ENCODE peak calls at places on chromosomes 4 and X, in ten cellular contexts. P is K562; B is effector memory CD4-positive, alpha-beta T cell; S is T-helper 9 cell; R is ecto neural progenitor cell; C is GM13976; L is endothelial cell; M is stimulated activated CD4-positive, alpha-beta T cell treated with anti-CD3 and anti-CD28 coated beads, Interleukin-2, amount 100 ng/mL, for 48 hours; Z is EL; X is astrocyte of the spinal cord. W is an unnamed sample.

GRCh38 chr4:71857713-71858451 is 74.0 kb upstream of the GC start:
- DNase-seq in P (peak), B (no peak), S (no peak), R (peak), C (no peak), L (peak), M (no peak), Z (no peak), X (no peak), W (peak)

GRCh38 chrX:100674705-100675104 is 30.7 kb downstream of the SRPX2 start:
- DNase-seq in P (peak), B (no peak), S (no peak), R (no peak), C (no peak), L (no peak), M (no peak), Z (no peak), X (no peak), W (peak)

GRCh38 chr4:65007841-65008439 is 598.7 kb upstream of the TECRL start:
- DNase-seq in P (peak), B (no peak), S (no peak), R (no peak), C (peak), L (peak), M (no peak), Z (peak), X (peak), W (peak)

GRCh38 chr4:179836179-179837075 is 2394.2 kb upstream of the AGA start:
- DNase-seq in P (no peak), B (no peak), S (no peak), R (no peak), C (no peak), L (no peak), M (no peak), Z (no peak), X (no peak), W (no peak)

GRCh38 chrX:10615931-10616780 is 4.2 kb downstream of the MID1 start:
- DNase-seq in P (peak), B (no peak), S (no peak), R (peak), C (peak), L (peak), M (no peak), Z (peak), X (peak), W (peak)

GRCh38 chr4:174275101-174275500 is 8.4 kb downstream of the FBXO8 start:
- DNase-seq in P (no peak), B (no peak), S (no peak), R (no peak), C (no peak), L (no peak), M (no peak), Z (no peak), X (no peak), W (no peak)

GRCh38 chr4:24642941-24643628 is 58.7 kb upstream of the DHX15 start:
- DNase-seq in P (no peak), B (no peak), S (no peak), R (no peak), C (no peak), L (no peak), M (no peak), Z (peak), X (peak), W (no peak)

GRCh38 chr4:63528592-63528991 is 880.7 kb downstream of the TECRL start:
- DNase-seq in P (no peak), B (no peak), S (no peak), R (no peak), C (peak), L (no peak), M (no peak), Z (no peak), X (no peak), W (no peak)

GRCh38 chrX:19515615-19516105 is 352 bp upstream of the MAP3K15 start:
- DNase-seq in P (no peak), B (no peak), S (no peak), R (no peak), C (no peak), L (no peak), M (no peak), Z (no peak), X (no peak), W (no peak)

GRCh38 chrX:108168961-108169740 is 77.6 kb downstream of the ATG4A start:
- DNase-seq in P (no peak), B (no peak), S (no peak), R (no peak), C (no peak), L (no peak), M (no peak), Z (no peak), X (no peak), W (no peak)

GRCh38 chrX:152149648-152150047 is 11.3 kb upstream of the MAGEA10 start:
- DNase-seq in P (peak), B (no peak), S (no peak), R (no peak), C (no peak), L (no peak), M (no peak), Z (no peak), X (no peak), W (no peak)

GRCh38 chrX:41335590-41336331 is 1.8 kb downstream of the DDX3X start:
- DNase-seq in P (no peak), B (no peak), S (no peak), R (no peak), C (no peak), L (no peak), M (no peak), Z (peak), X (peak), W (peak)

GRCh38 chr4:30839583-30840520 is 119.7 kb downstream of the PCDH7 start:
- DNase-seq in P (no peak), B (no peak), S (no peak), R (no peak), C (no peak), L (no peak), M (no peak), Z (no peak), X (peak), W (no peak)

GRCh38 chrX:9704876-9705465 is 60.7 kb downstream of the GPR143 start:
- DNase-seq in P (no peak), B (no peak), S (no peak), R (no peak), C (no peak), L (no peak), M (no peak), Z (no peak), X (no peak), W (no peak)

GRCh38 chr4:35725131-35725530 is 519.2 kb downstream of the ARAP2 start:
- DNase-seq in P (no peak), B (no peak), S (no peak), R (no peak), C (no peak), L (no peak), M (no peak), Z (no peak), X (no peak), W (peak)

GRCh38 chr4:70772929-70773555 is 51.3 kb downstream of the RUFY3 start:
- DNase-seq in P (no peak), B (no peak), S (no peak), R (no peak), C (peak), L (no peak), M (no peak), Z (no peak), X (no peak), W (no peak)

GRCh38 chr4:24846716-24847115 is 51.3 kb downstream of the SOD3 start:
- DNase-seq in P (no peak), B (no peak), S (no peak), R (no peak), C (no peak), L (no peak), M (no peak), Z (no peak), X (no peak), W (no peak)

GRCh38 chr4:17276821-17277220 is 235.1 kb downstream of the QDPR start:
- DNase-seq in P (no peak), B (no peak), S (no peak), R (no peak), C (no peak), L (no peak), M (no peak), Z (peak), X (peak), W (no peak)

GRCh38 chr4:181971411-181971810 is 271.8 kb upstream of the TENM3 start:
- DNase-seq in P (no peak), B (no peak), S (no peak), R (no peak), C (peak), L (no peak), M (no peak), Z (no peak), X (no peak), W (no peak)

GRCh38 chr4:164824581-164824980 is 52.4 kb upstream of the APELA start:
- DNase-seq in P (no peak), B (no peak), S (no peak), R (no peak), C (no peak), L (no peak), M (no peak), Z (no peak), X (no peak), W (no peak)

GRCh38 chr4:6889101-6889735 is 20.4 kb upstream of the TBC1D14 start:
- DNase-seq in P (no peak), B (no peak), S (no peak), R (no peak), C (no peak), L (no peak), M (no peak), Z (no peak), X (no peak), W (peak)

GRCh38 chr4:4338632-4339031 is 48.3 kb upstream of the NSG1 start:
- DNase-seq in P (no peak), B (no peak), S (no peak), R (no peak), C (no peak), L (no peak), M (no peak), Z (no peak), X (no peak), W (no peak)

GRCh38 chr4:157664726-157665125 is 444.2 kb downstream of the GRIA2 start:
- DNase-seq in P (no peak), B (no peak), S (no peak), R (no peak), C (no peak), L (no peak), M (no peak), Z (peak), X (peak), W (no peak)

GRCh38 chrX:51336584-51336983 is 4.0 kb downstream of the NUDT10 start:
- DNase-seq in P (peak), B (no peak), S (no peak), R (no peak), C (peak), L (peak), M (no peak), Z (peak), X (peak), W (peak)

GRCh38 chr4:19722404-19722803 is 529.3 kb upstream of the SLIT2 start:
- DNase-seq in P (no peak), B (no peak), S (no peak), R (no peak), C (no peak), L (no peak), M (no peak), Z (no peak), X (no peak), W (no peak)

GRCh38 chr4:108171541-108172230 is 3.0 kb upstream of the LEF1 start:
- DNase-seq in P (no peak), B (peak), S (peak), R (peak), C (peak), L (peak), M (peak), Z (no peak), X (peak), W (peak)

GRCh38 chrX:37815366-37815765 is 32.0 kb downstream of the DYNLT3 start:
- DNase-seq in P (no peak), B (no peak), S (no peak), R (no peak), C (no peak), L (no peak), M (no peak), Z (no peak), X (no peak), W (no peak)

GRCh38 chr4:26176621-26177121 is 144.1 kb upstream of the RBPJ start:
- DNase-seq in P (no peak), B (no peak), S (no peak), R (no peak), C (no peak), L (no peak), M (no peak), Z (peak), X (peak), W (no peak)

GRCh38 chr4:69360271-69360670 is 80.0 kb downstream of the UGT2B28 start:
- DNase-seq in P (no peak), B (no peak), S (no peak), R (no peak), C (no peak), L (no peak), M (no peak), Z (no peak), X (no peak), W (no peak)

GRCh38 chrX:118739577-118739976 is 12.2 kb downstream of the IL13RA1 start:
- DNase-seq in P (no peak), B (no peak), S (no peak), R (no peak), C (no peak), L (no peak), M (no peak), Z (no peak), X (no peak), W (no peak)

GRCh38 chr4:42339935-42340406 is 57.3 kb upstream of the SHISA3 start:
- DNase-seq in P (no peak), B (no peak), S (no peak), R (peak), C (no peak), L (no peak), M (no peak), Z (peak), X (peak), W (peak)

GRCh38 chr4:11230888-11231287 is 197.8 kb downstream of the HS3ST1 start:
- DNase-seq in P (no peak), B (no peak), S (no peak), R (no peak), C (no peak), L (no peak), M (no peak), Z (no peak), X (no peak), W (no peak)

GRCh38 chr4:96183630-96184029 is 343.7 kb downstream of the PDHA2 start:
- DNase-seq in P (no peak), B (no peak), S (no peak), R (no peak), C (no peak), L (no peak), M (no peak), Z (no peak), X (no peak), W (no peak)

GRCh38 chr4:87009095-87009648 is 74.4 kb downstream of the AFF1 start:
- DNase-seq in P (no peak), B (no peak), S (no peak), R (no peak), C (no peak), L (no peak), M (no peak), Z (no peak), X (no peak), W (no peak)

GRCh38 chr4:75009138-75009537 is 76.2 kb downstream of the PARM1 start:
- DNase-seq in P (no peak), B (no peak), S (no peak), R (no peak), C (no peak), L (no peak), M (no peak), Z (no peak), X (no peak), W (no peak)

GRCh38 chr4:138242076-138242829 is at the start of gene SLC7A11:
- DNase-seq in P (peak), B (no peak), S (no peak), R (peak), C (peak), L (peak), M (peak), Z (peak), X (peak), W (peak)

W was measured in erythroblast.